ENCODE peak calls at places on chromosomes 13 and 19, in four cellular contexts. B is HEK293T, Q is K562, J is GM12878. X is an unnamed sample.

GRCh38 chr13:95452376-95452775 is 100.1 kb upstream of the CLDN10 start:
- DNase-seq in B (no peak), Q (no peak), J (no peak), X (no peak)

GRCh38 chr13:44768775-44769578 is 192.8 kb upstream of the TSC22D1 start:
- DNase-seq in B (no peak), Q (no peak), J (peak), X (no peak)

GRCh38 chr19:17735410-17735809 is 15.9 kb upstream of the FCHO1 start:
- DNase-seq in B (no peak), Q (no peak), J (no peak), X (no peak)

GRCh38 chr13:109369357-109370052 is 416.9 kb downstream of the IRS2 start:
- DNase-seq in B (no peak), Q (no peak), J (no peak), X (no peak)

GRCh38 chr13:29493796-29494195 is 101.7 kb downstream of the SLC7A1 start:
- DNase-seq in B (no peak), Q (no peak), J (no peak), X (no peak)

GRCh38 chr19:18610556-18611326 is 1.9 kb upstream of the TMEM59L start:
- DNase-seq in B (no peak), Q (no peak), J (no peak), X (peak)

GRCh38 chr19:5128251-5128931 is 159.5 kb downstream of the KDM4B start:
- DNase-seq in B (peak), Q (peak), J (no peak), X (no peak)

GRCh38 chr19:38194061-38194701 is 29.8 kb downstream of the DPF1 start:
- DNase-seq in B (no peak), Q (no peak), J (no peak), X (peak)

GRCh38 chr19:6030214-6030507 is 52.2 kb upstream of the RANBP3 start:
- DNase-seq in B (no peak), Q (no peak), J (no peak), X (no peak)

GRCh38 chr13:83943530-83944279 is 61.4 kb upstream of the SLITRK1 start:
- DNase-seq in B (peak), Q (no peak), J (no peak), X (peak)

GRCh38 chr19:11480927-11481776 is at the start of gene ELAVL3:
- DNase-seq in B (no peak), Q (no peak), J (no peak), X (no peak)

GRCh38 chr13:96796234-96796633 is 198.0 kb downstream of the OXGR1 start:
- DNase-seq in B (no peak), Q (no peak), J (no peak), X (no peak)

GRCh38 chr13:83150616-83151307 is 731.5 kb downstream of the SLITRK1 start:
- DNase-seq in B (no peak), Q (no peak), J (no peak), X (no peak)

GRCh38 chr13:112219753-112220152 is 152.8 kb downstream of the SOX1 start:
- DNase-seq in B (no peak), Q (no peak), J (no peak), X (no peak)

GRCh38 chr19:2726904-2727639 is 5.9 kb upstream of the DIRAS1 start:
- DNase-seq in B (no peak), Q (no peak), J (no peak), X (no peak)

GRCh38 chr19:48648134-48648533 is 2.1 kb upstream of the CA11 start:
- DNase-seq in B (no peak), Q (peak), J (no peak), X (no peak)

GRCh38 chr13:59458908-59459579 is 704.7 kb downstream of the DIAPH3 start:
- DNase-seq in B (no peak), Q (no peak), J (no peak), X (no peak)

GRCh38 chr13:44927953-44928352 is 61.3 kb downstream of the NUFIP1 start:
- DNase-seq in B (no peak), Q (no peak), J (no peak), X (no peak)

GRCh38 chr19:55340144-55340783 is 588 bp downstream of the KMT5C start:
- DNase-seq in B (no peak), Q (peak), J (no peak), X (no peak)

GRCh38 chr13:113548171-113548641 is 36.3 kb upstream of the TFDP1 start:
- DNase-seq in B (no peak), Q (no peak), J (no peak), X (no peak)

GRCh38 chr13:33756929-33757328 is 61.0 kb upstream of the RFC3 start:
- DNase-seq in B (no peak), Q (no peak), J (no peak), X (no peak)

GRCh38 chr13:42333613-42334328 is 61.8 kb downstream of the AKAP11 start:
- DNase-seq in B (peak), Q (no peak), J (no peak), X (peak)

GRCh38 chr19:33740811-33741396 is 55.8 kb upstream of the KCTD15 start:
- DNase-seq in B (peak), Q (peak), J (no peak), X (peak)

GRCh38 chr13:99582511-99582910 is 81.2 kb downstream of the TM9SF2 start:
- DNase-seq in B (no peak), Q (no peak), J (no peak), X (no peak)

GRCh38 chr19:38695319-38695683 is 47.9 kb downstream of the ACTN4 start:
- DNase-seq in B (no peak), Q (no peak), J (no peak), X (no peak)

GRCh38 chr13:110109910-110110309 is 197.0 kb downstream of the COL4A1 start:
- DNase-seq in B (no peak), Q (no peak), J (no peak), X (no peak)

GRCh38 chr13:112325941-112326645 is 50.1 kb upstream of the SPACA7 start:
- DNase-seq in B (no peak), Q (no peak), J (no peak), X (no peak)

GRCh38 chr19:5358173-5358800 is 17.7 kb upstream of the PTPRS start:
- DNase-seq in B (peak), Q (peak), J (no peak), X (peak)

GRCh38 chr19:9768175-9769112 is at the start of gene ZNF846:
- DNase-seq in B (peak), Q (peak), J (peak), X (peak)

DNA sequence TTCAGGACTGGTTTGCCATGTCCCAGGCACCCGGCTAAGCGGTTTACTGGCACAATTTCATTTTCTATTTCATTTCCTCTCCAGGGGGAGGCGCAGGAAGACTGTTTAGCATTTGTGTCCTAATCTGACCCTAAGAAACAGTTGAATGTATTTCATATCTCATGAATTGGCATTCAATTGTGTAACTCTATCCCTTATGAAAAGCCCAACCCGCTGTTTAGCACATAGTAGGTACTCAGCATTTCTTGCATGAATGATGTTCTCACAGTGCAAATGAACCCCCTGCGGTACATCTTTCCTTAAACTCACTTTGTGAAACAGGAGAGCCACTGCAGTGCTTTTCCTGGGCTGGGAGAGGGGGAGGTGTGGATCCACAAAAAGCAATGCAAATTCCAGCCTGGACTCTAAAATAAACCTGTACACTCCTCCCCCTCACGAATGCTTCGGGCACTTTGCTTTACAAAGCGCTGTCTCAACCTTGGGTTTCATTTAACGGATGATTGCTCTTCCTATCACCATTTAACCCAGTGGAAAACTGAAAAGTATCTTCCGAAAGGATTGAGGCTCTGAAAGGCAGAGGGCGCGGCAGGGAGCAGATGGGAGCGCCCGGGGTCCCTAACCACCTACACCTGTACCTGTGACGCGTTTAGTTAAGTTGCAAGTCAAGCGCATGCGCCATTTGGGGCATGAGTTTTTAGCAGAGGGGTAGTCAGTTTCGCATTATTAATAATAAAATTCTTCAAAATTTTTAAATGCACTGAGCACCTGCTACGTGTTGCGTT is 1.2 kb upstream of the EEF2 start:
- DNase-seq in B (peak), Q (peak), J (peak), X (peak)
- TF ChIP-seq TARDBP in B (no peak), Q (no peak), J (no peak), X (no peak)

DNA sequence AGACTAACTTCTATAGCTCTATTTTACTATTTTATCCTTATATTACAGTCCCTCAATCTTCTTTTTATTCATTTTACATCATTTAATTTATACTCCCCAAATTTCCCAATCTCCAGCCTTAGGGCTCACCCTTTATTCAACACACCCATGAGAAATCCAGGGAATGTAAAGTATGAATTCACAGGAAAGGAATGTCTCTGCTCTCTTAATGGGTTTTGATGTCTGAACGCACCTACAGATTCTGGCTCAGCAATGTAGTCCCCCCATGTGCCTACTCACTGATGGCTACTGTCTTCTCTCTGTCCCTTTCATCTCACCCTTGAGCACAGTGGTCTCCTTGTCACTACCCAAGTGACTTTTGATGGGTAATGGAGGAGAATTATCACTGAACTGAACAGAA is 32.8 kb downstream of the TNFSF13B start:
- DNase-seq in B (no peak), Q (no peak), J (no peak), X (no peak)
- TF ChIP-seq TARDBP in B (no peak), Q (no peak), J (no peak), X (no peak)

GRCh38 chr19:35828694-35829301 is 16.2 kb upstream of the PRODH2 start:
- DNase-seq in B (peak), Q (peak), J (no peak), X (peak)
- TF ChIP-seq TARDBP in B (no peak), Q (no peak), J (no peak), X (peak)

GRCh38 chr13:86945596-86945995 is 725.6 kb upstream of the SLITRK5 start:
- DNase-seq in B (no peak), Q (no peak), J (no peak), X (no peak)

GRCh38 chr13:86946734-86947133 is 724.4 kb upstream of the SLITRK5 start:
- DNase-seq in B (peak), Q (no peak), J (no peak), X (no peak)
- TF ChIP-seq TARDBP in B (no peak), Q (no peak), J (no peak), X (no peak)

DNA sequence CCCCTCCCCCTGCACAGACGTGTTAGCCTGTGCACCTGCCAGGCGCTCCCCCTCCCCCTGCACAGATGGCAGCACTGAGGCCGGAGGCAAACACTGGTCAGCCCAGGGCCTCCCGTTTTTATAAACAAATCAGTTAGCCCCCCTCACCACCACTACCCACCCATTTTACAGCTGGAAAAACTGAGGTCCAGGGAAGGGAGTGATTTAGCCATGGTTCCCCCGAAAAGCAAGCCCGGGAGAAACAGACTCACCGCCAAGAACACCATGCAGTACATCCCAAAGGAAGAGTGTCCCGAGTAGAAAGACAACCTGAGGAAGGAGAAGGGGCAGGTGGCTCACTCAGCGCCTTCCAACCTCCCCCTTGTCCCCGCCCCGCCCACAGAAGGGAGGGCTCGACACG is 8.7 kb downstream of the PLPP2 start:
- DNase-seq in B (no peak), Q (no peak), J (no peak), X (no peak)
- TF ChIP-seq TARDBP in B (no peak), Q (no peak), J (no peak), X (no peak)

GRCh38 chr13:51587372-51587771 is 3.1 kb downstream of the WDFY2 start:
- DNase-seq in B (no peak), Q (no peak), J (no peak), X (peak)
- TF ChIP-seq TARDBP in B (no peak), Q (no peak), J (no peak), X (no peak)

DNA sequence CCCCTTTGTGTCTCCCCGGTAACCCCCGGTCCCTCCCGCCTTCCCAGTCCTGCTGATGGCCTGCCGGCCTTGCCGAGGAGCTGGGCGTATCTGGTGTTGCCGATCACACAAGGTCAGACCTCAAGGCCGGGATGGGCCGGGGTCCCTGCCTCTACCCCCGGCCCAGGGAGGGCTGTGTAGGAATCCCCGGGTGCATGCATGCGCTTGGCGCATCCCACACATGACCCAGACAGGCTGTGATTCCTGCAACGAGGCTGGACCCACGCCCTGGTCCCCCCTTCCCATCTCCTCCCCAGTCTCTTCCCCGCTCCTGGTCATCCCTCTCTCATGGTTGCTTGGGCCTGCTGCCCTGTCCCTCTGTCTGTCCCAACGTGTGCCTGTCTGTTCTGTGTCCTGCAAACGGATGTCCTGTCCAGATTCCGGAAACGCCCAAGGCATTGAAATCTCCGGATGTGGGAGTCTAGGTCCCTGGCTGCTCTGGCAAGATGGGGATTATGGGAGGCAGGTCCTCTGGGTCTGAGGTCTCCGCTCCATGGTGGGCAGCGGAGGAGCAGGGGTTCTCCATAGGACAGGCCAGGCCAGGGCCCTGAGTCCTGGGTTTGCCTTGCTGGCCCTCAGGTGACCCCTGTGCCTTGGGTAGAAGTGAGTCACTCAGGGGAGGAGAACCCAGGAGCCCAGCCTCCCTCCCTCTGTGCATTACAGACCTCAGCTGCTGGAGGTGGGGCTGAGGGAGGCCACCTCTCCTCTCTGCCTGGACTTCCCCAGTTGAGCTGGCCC is 1.6 kb downstream of the PKN1 start:
- DNase-seq in B (no peak), Q (peak), J (no peak), X (peak)
- TF ChIP-seq TARDBP in B (no peak), Q (no peak), J (no peak), X (no peak)

GRCh38 chr13:27401210-27401609 is 23.2 kb upstream of the GTF3A start:
- DNase-seq in B (no peak), Q (no peak), J (no peak), X (no peak)
- TF ChIP-seq TARDBP in B (no peak), Q (no peak), J (no peak), X (no peak)

DNA sequence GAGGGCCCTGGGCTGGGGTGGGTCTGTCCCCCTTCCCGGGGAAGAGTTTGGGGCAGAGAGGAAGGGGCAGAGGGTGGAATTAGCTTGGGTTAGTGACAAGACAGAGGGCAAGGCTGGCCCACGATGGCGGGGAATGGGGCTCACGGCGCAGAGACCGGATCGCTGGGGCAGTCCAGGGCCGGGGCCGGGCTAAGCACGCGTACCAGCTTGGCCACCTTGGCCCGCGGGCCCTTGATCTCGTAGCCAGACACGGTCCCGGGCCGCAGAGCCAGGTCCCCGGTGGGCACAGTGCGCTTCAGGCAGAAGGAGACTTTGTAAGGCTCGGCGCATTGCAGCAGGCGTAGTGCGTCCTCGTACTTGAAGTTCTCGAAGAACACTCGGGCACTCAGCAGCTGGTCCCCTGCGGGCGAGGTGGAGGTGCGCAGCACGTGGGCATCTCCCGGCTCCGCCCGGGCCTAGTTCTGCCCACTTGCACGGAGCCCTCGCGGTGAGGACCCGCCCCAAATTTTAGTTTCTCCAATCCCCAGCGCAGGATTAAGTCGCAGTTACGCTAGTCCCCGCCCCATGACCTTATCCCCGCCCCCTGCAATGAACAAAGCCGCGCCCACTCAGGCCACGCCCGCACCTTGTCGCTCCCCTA is 8.6 kb upstream of the HIPK4 start:
- DNase-seq in B (no peak), Q (peak), J (no peak), X (no peak)
- TF ChIP-seq TARDBP in B (no peak), Q (no peak), J (no peak), X (no peak)

GRCh38 chr13:61727714-61728275 is 312.1 kb upstream of the PCDH20 start:
- DNase-seq in B (no peak), Q (no peak), J (no peak), X (no peak)

GRCh38 chr13:61728468-61728867 is 312.8 kb upstream of the PCDH20 start:
- DNase-seq in B (no peak), Q (no peak), J (no peak), X (no peak)
- TF ChIP-seq TARDBP in B (no peak), Q (no peak), J (no peak), X (no peak)